ENCODE peak calls at places on chromosome 4, in ten cellular contexts. W, R, Q, F, I, K, Z, X, O and M are unnamed samples. For H3K4me1, the result is how much of the 10 kb centered on the place peaks cover.

GRCh38 chr4:19927381-19927780 is 324.3 kb upstream of the SLIT2 start:
- DNase-seq in W (peak), R (no peak), Q (peak), F (no peak), I (no peak), K (peak), Z (no peak), X (no peak), O (no peak), M (no peak)

GRCh38 chr4:109548655-109549054 is 11.4 kb upstream of the MCUB start:
- DNase-seq in W (peak), R (no peak), Q (peak), F (peak), I (no peak), K (peak), Z (no peak), X (no peak), O (no peak), M (no peak)

GRCh38 chr4:162659716-162660115 is 495.9 kb upstream of the FSTL5 start:
- DNase-seq in W (no peak), R (no peak), Q (no peak), F (no peak), I (no peak), K (no peak), Z (no peak), X (no peak), O (no peak), M (no peak)

GRCh38 chr4:174222266-174222872 is 61.1 kb downstream of the FBXO8 start:
- DNase-seq in W (no peak), R (peak), Q (peak), F (no peak), I (peak), K (peak), Z (no peak), X (no peak), O (no peak), M (no peak)

GRCh38 chr4:15778191-15778741 is at the start of gene CD38:
- DNase-seq in W (peak), R (peak), Q (peak), F (peak), I (peak), K (no peak), Z (peak), X (peak), O (peak), M (peak)

GRCh38 chr4:110945600-110945999 is 322.7 kb upstream of the PITX2 start:
- DNase-seq in W (no peak), R (no peak), Q (no peak), F (no peak), I (no peak), K (no peak), Z (no peak), X (no peak), O (peak), M (no peak)

GRCh38 chr4:48575964-48576363 is 85.9 kb downstream of the ZAR1 start:
- DNase-seq in W (no peak), R (no peak), Q (peak), F (no peak), I (no peak), K (peak), Z (no peak), X (no peak), O (no peak), M (no peak)

GRCh38 chr4:106277140-106277680 is 38.8 kb downstream of the TBCK start:
- DNase-seq in W (no peak), R (no peak), Q (no peak), F (no peak), I (no peak), K (peak), Z (no peak), X (no peak), O (no peak), M (no peak)

GRCh38 chr4:73707918-73708577 is 32.3 kb upstream of the CXCL8 start:
- DNase-seq in W (peak), R (no peak), Q (peak), F (peak), I (no peak), K (peak), Z (peak), X (peak), O (no peak), M (no peak)

GRCh38 chr4:4325321-4325720 is 35.3 kb downstream of the ZBTB49 start:
- DNase-seq in W (no peak), R (no peak), Q (no peak), F (no peak), I (no peak), K (no peak), Z (no peak), X (no peak), O (no peak), M (no peak)

GRCh38 chr4:143653031-143653430 is 47.4 kb downstream of the FREM3 start:
- DNase-seq in W (no peak), R (no peak), Q (no peak), F (no peak), I (no peak), K (no peak), Z (no peak), X (no peak), O (no peak), M (no peak)

GRCh38 chr4:85642356-85643100 is 167.6 kb downstream of the ARHGAP24 start:
- DNase-seq in W (no peak), R (no peak), Q (no peak), F (no peak), I (no peak), K (no peak), Z (no peak), X (no peak), O (no peak), M (no peak)

GRCh38 chr4:174880001-174880400 is 38.2 kb upstream of the ADAM29 start:
- DNase-seq in W (no peak), R (no peak), Q (no peak), F (no peak), I (no peak), K (no peak), Z (no peak), X (no peak), O (no peak), M (no peak)

GRCh38 chr4:128847074-128847724 is 37.7 kb downstream of the JADE1 start:
- DNase-seq in W (no peak), R (no peak), Q (no peak), F (no peak), I (no peak), K (peak), Z (no peak), X (no peak), O (no peak), M (no peak)

GRCh38 chr4:84814100-84814750 is 152.3 kb downstream of the WDFY3 start:
- DNase-seq in W (no peak), R (no peak), Q (peak), F (no peak), I (no peak), K (peak), Z (no peak), X (no peak), O (no peak), M (no peak)

GRCh38 chr4:101418055-101418454 is 70.7 kb upstream of the PPP3CA start:
- DNase-seq in W (no peak), R (no peak), Q (peak), F (no peak), I (peak), K (no peak), Z (no peak), X (peak), O (no peak), M (peak)

GRCh38 chr4:185086053-185086452 is 57.0 kb upstream of the SLC25A4 start:
- DNase-seq in W (no peak), R (peak), Q (no peak), F (no peak), I (no peak), K (no peak), Z (no peak), X (no peak), O (peak), M (no peak)

GRCh38 chr4:4647041-4647440 is 105.2 kb upstream of the STX18 start:
- DNase-seq in W (no peak), R (no peak), Q (no peak), F (no peak), I (no peak), K (peak), Z (no peak), X (no peak), O (no peak), M (no peak)

GRCh38 chr4:15040916-15041463 is 38.7 kb downstream of the CPEB2 start:
- DNase-seq in W (no peak), R (peak), Q (peak), F (no peak), I (no peak), K (peak), Z (no peak), X (no peak), O (no peak), M (no peak)

GRCh38 chr4:141158219-141158618 is 24.9 kb upstream of the RNF150 start:
- DNase-seq in W (no peak), R (peak), Q (peak), F (no peak), I (peak), K (peak), Z (no peak), X (no peak), O (no peak), M (no peak)

GRCh38 chr4:176611954-176612353 is 180.8 kb downstream of the VEGFC start:
- DNase-seq in W (no peak), R (no peak), Q (no peak), F (no peak), I (peak), K (no peak), Z (no peak), X (no peak), O (no peak), M (no peak)

GRCh38 chr4:173288698-173289350 is 45.3 kb downstream of the HMGB2 start:
- DNase-seq in W (no peak), R (no peak), Q (peak), F (no peak), I (peak), K (no peak), Z (no peak), X (no peak), O (no peak), M (no peak)

GRCh38 chr4:37628977-37629609 is 57.1 kb downstream of the RELL1 start:
- DNase-seq in W (peak), R (no peak), Q (peak), F (no peak), I (no peak), K (peak), Z (no peak), X (no peak), O (no peak), M (peak)

GRCh38 chr4:55122235-55122634 is 3.2 kb downstream of the KDR start:
- DNase-seq in W (no peak), R (no peak), Q (no peak), F (no peak), I (no peak), K (no peak), Z (no peak), X (no peak), O (no peak), M (no peak)

GRCh38 chr4:116522922-116523321 is 562.5 kb downstream of the TRAM1L1 start:
- DNase-seq in W (no peak), R (no peak), Q (no peak), F (no peak), I (no peak), K (no peak), Z (no peak), X (no peak), O (no peak), M (no peak)

GRCh38 chr4:151766691-151767090 is 5.9 kb upstream of the GATB start:
- DNase-seq in W (no peak), R (peak), Q (no peak), F (no peak), I (no peak), K (no peak), Z (no peak), X (peak), O (no peak), M (peak)

GRCh38 chr4:78864405-78865024 is 74.7 kb downstream of the PAQR3 start:
- DNase-seq in W (no peak), R (peak), Q (peak), F (no peak), I (peak), K (peak), Z (no peak), X (no peak), O (no peak), M (no peak)

GRCh38 chr4:40157444-40157843 is 39.4 kb upstream of the RHOH start:
- DNase-seq in W (no peak), R (no peak), Q (peak), F (no peak), I (no peak), K (no peak), Z (no peak), X (no peak), O (no peak), M (no peak)

DNA sequence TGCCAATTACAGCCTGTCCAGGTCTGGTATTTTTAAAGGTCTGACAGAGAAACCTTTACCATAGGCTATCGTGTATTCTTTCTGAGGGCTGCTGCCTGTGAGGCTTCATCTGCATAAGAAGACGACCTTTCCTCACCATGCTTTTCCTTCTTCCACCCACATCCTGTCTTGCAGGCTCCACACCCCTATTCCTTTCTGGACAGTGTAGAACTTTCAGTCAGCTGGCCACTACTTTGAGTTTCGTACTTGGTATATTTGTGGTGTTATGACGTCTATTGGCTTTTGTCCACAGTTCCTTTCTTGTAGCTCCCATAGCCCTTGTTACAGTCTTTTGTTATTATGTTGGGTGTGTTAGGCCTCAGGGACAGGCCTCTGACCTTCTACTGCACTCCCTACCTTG is 311.4 kb downstream of the RAPGEF2 start:
- DNase-seq in W (no peak), R (no peak), Q (no peak), F (no peak), I (no peak), K (no peak), Z (no peak), X (no peak), O (no peak), M (no peak)
- H3K4me1 ChIP-seq in W (under half), R (under half), Q (under half), F (under half), I (under half), K (under half), Z (under half), X (under half), O (under half), M (under half)

GRCh38 chr4:108029731-108030130 is 40.0 kb downstream of the HADH start:
- DNase-seq in W (no peak), R (no peak), Q (peak), F (no peak), I (no peak), K (peak), Z (no peak), X (no peak), O (no peak), M (no peak)

GRCh38 chr4:108031427-108032083 is 41.9 kb downstream of the HADH start:
- DNase-seq in W (no peak), R (peak), Q (peak), F (no peak), I (no peak), K (peak), Z (no peak), X (no peak), O (no peak), M (no peak)

GRCh38 chr4:108033348-108033747 is 43.7 kb downstream of the HADH start:
- DNase-seq in W (no peak), R (no peak), Q (no peak), F (no peak), I (peak), K (no peak), Z (no peak), X (no peak), O (no peak), M (no peak)

GRCh38 chr4:108029321-108029720 is 39.6 kb downstream of the HADH start:
- DNase-seq in W (no peak), R (no peak), Q (no peak), F (no peak), I (peak), K (no peak), Z (no peak), X (no peak), O (no peak), M (no peak)

GRCh38 chr4:108030332-108030731 is 40.6 kb downstream of the HADH start:
- DNase-seq in W (no peak), R (peak), Q (peak), F (no peak), I (peak), K (peak), Z (no peak), X (peak), O (no peak), M (peak)
- H3K4me1 ChIP-seq in W (under half), R (under half), Q (under half), F (under half), I (half or more), K (under half), Z (under half), X (under half), O (under half), M (under half)

DNA sequence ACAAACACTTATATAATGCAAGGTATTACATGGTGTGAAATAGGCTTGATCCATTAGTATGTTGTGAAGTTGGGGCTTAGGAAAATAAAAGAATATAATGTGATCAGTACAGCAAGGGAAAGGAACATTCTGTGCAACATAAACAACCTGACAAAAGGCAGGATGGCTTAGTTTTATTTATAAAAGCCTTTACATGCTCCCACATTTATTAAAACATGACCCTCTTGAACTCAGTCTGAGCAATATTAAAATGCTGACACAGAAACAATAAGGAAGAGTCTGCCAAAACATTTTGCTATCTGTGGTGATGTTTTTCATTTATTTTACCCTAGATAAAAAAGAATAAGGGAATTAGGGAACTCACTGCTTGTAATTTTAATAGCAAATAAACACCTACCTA is 519.7 kb downstream of the PCDH7 start:
- DNase-seq in W (no peak), R (no peak), Q (no peak), F (no peak), I (no peak), K (no peak), Z (no peak), X (no peak), O (no peak), M (no peak)
- H3K4me1 ChIP-seq in W (under half), R (under half), Q (under half), F (under half), I (under half), K (under half), Z (under half), X (under half), O (under half), M (under half)

GRCh38 chr4:803884-804283 is 22.0 kb downstream of the CPLX1 start:
- DNase-seq in W (no peak), R (no peak), Q (no peak), F (no peak), I (no peak), K (no peak), Z (no peak), X (no peak), O (peak), M (no peak)
- H3K4me1 ChIP-seq in W (under half), R (under half), Q (under half), F (under half), I (under half), K (under half), Z (under half), X (under half), O (under half), M (under half)

DNA sequence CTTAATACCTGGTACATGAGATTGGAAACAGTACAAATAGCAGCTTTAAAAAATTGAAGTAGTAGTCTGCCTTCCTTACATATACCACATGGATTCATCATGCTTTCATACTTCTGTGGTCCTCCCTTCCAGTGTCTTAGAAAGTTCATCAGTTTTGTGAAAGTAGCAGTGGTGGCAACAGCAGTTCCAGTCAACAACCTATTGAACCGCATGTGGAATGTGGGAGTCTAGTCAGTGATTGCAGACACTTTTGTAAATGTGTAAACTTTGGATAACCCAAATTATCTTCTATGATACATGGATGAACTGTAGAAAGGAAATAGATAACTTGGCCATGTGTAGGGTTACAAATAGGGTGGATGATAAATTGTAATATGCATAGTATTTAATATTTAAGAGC is 34.1 kb downstream of the FNIP2 start:
- DNase-seq in W (no peak), R (no peak), Q (no peak), F (no peak), I (no peak), K (no peak), Z (no peak), X (no peak), O (no peak), M (no peak)
- H3K4me1 ChIP-seq in W (under half), R (under half), Q (under half), F (half or more), I (under half), K (under half), Z (half or more), X (under half), O (under half), M (under half)